ENCODE peak calls at places on chromosome 20, in nine cellular contexts. One of them, this sample, is unnamed.
A peak's percentile ranks its signal among the peaks of the same experiment; 100 is the strongest.

GRCh38 chr20:1337441-1337840 is 8.5 kb upstream of the SDCBP2 start:
- DNase-seq in AG10803: no peak
- DNase-seq in posterior vena cava: no peak
- DNase-seq in RCC 7860: no peak
- DNase-seq in occipital lobe: no peak
- DNase-seq in cardiac septum: no peak
- DNase-seq in HEK293T: no peak
- DNase-seq in ELR: no peak
- DNase-seq in Ammon's horn: no peak
- DNase-seq in this sample: no peak

GRCh38 chr20:58102744-58103516 is 125.5 kb downstream of the ANKRD60 start:
- DNase-seq in AG10803: peak; percentile 41
- DNase-seq in posterior vena cava: no peak
- DNase-seq in RCC 7860: peak; percentile 28
- DNase-seq in occipital lobe: no peak
- DNase-seq in cardiac septum: no peak
- DNase-seq in HEK293T: no peak
- DNase-seq in ELR: peak; percentile 70
- DNase-seq in Ammon's horn: peak; percentile 15
- DNase-seq in this sample: no peak

GRCh38 chr20:39638671-39639070 is 676.5 kb downstream of the DHX35 start:
- DNase-seq in AG10803: no peak
- DNase-seq in posterior vena cava: no peak
- DNase-seq in RCC 7860: no peak
- DNase-seq in occipital lobe: no peak
- DNase-seq in cardiac septum: no peak
- DNase-seq in HEK293T: no peak
- DNase-seq in ELR: no peak
- DNase-seq in Ammon's horn: no peak
- DNase-seq in this sample: no peak

GRCh38 chr20:59185809-59186208 is 22.2 kb downstream of the ZNF831 start:
- DNase-seq in AG10803: no peak
- DNase-seq in posterior vena cava: no peak
- DNase-seq in RCC 7860: no peak
- DNase-seq in occipital lobe: no peak
- DNase-seq in cardiac septum: no peak
- DNase-seq in HEK293T: no peak
- DNase-seq in ELR: no peak
- DNase-seq in Ammon's horn: no peak
- DNase-seq in this sample: no peak

GRCh38 chr20:24741673-24742072 is 207.4 kb upstream of the CST7 start:
- DNase-seq in AG10803: no peak
- DNase-seq in posterior vena cava: no peak
- DNase-seq in RCC 7860: no peak
- DNase-seq in occipital lobe: no peak
- DNase-seq in cardiac septum: no peak
- DNase-seq in HEK293T: no peak
- DNase-seq in ELR: no peak
- DNase-seq in Ammon's horn: no peak
- DNase-seq in this sample: no peak

GRCh38 chr20:47761478-47762047 is 23.7 kb downstream of the SULF2 start:
- DNase-seq in AG10803: no peak
- DNase-seq in posterior vena cava: no peak
- DNase-seq in RCC 7860: no peak
- DNase-seq in occipital lobe: no peak
- DNase-seq in cardiac septum: no peak
- DNase-seq in HEK293T: no peak
- DNase-seq in ELR: no peak
- DNase-seq in Ammon's horn: no peak
- DNase-seq in this sample: no peak

GRCh38 chr20:57498425-57499400 is 26.2 kb downstream of the CTCFL start:
- DNase-seq in AG10803: peak; percentile 21
- DNase-seq in posterior vena cava: no peak
- DNase-seq in RCC 7860: peak; percentile 27
- DNase-seq in occipital lobe: no peak
- DNase-seq in cardiac septum: peak; percentile 78
- DNase-seq in HEK293T: no peak
- DNase-seq in ELR: peak; percentile 71
- DNase-seq in Ammon's horn: peak; percentile 53
- DNase-seq in this sample: no peak

GRCh38 chr20:34334654-34335407 is 28.2 kb upstream of the ITCH start:
- DNase-seq in AG10803: no peak
- DNase-seq in posterior vena cava: no peak
- DNase-seq in RCC 7860: no peak
- DNase-seq in occipital lobe: peak; percentile 84
- DNase-seq in cardiac septum: no peak
- DNase-seq in HEK293T: no peak
- DNase-seq in ELR: peak; percentile 49
- DNase-seq in Ammon's horn: peak; percentile 96
- DNase-seq in this sample: peak; percentile 72

GRCh38 chr20:49112596-49113274 is 66.6 kb downstream of the CSE1L start:
- DNase-seq in AG10803: no peak
- DNase-seq in posterior vena cava: no peak
- DNase-seq in RCC 7860: no peak
- DNase-seq in occipital lobe: no peak
- DNase-seq in cardiac septum: no peak
- DNase-seq in HEK293T: no peak
- DNase-seq in ELR: peak; percentile 43
- DNase-seq in Ammon's horn: no peak
- DNase-seq in this sample: no peak

GRCh38 chr20:46400828-46401477 is 5.5 kb downstream of the ELMO2 start:
- DNase-seq in AG10803: peak; percentile 53
- DNase-seq in posterior vena cava: no peak
- DNase-seq in RCC 7860: no peak
- DNase-seq in occipital lobe: no peak
- DNase-seq in cardiac septum: no peak
- DNase-seq in HEK293T: no peak
- DNase-seq in ELR: peak; percentile 71
- DNase-seq in Ammon's horn: no peak
- DNase-seq in this sample: no peak

GRCh38 chr20:13231031-13231752 is 10.1 kb downstream of the ISM1 start:
- DNase-seq in AG10803: no peak
- DNase-seq in posterior vena cava: no peak
- DNase-seq in RCC 7860: peak; percentile 85
- DNase-seq in occipital lobe: no peak
- DNase-seq in cardiac septum: no peak
- DNase-seq in HEK293T: no peak
- DNase-seq in ELR: peak; percentile 44
- DNase-seq in Ammon's horn: no peak
- DNase-seq in this sample: no peak

GRCh38 chr20:58244517-58245030 is 16.1 kb upstream of the ANKRD60 start:
- DNase-seq in AG10803: no peak
- DNase-seq in posterior vena cava: no peak
- DNase-seq in RCC 7860: no peak
- DNase-seq in occipital lobe: no peak
- DNase-seq in cardiac septum: no peak
- DNase-seq in HEK293T: no peak
- DNase-seq in ELR: no peak
- DNase-seq in Ammon's horn: no peak
- DNase-seq in this sample: no peak

GRCh38 chr20:63552481-63553249 is 1.3 kb upstream of the FNDC11 start:
- DNase-seq in AG10803: no peak
- DNase-seq in posterior vena cava: no peak
- DNase-seq in RCC 7860: no peak
- DNase-seq in occipital lobe: no peak
- DNase-seq in cardiac septum: no peak
- DNase-seq in HEK293T: no peak
- DNase-seq in ELR: no peak
- DNase-seq in Ammon's horn: no peak
- DNase-seq in this sample: no peak

GRCh38 chr20:53839423-53840176 is 230.8 kb downstream of the BCAS1 start:
- DNase-seq in AG10803: no peak
- DNase-seq in posterior vena cava: no peak
- DNase-seq in RCC 7860: no peak
- DNase-seq in occipital lobe: no peak
- DNase-seq in cardiac septum: peak; percentile 81
- DNase-seq in HEK293T: no peak
- DNase-seq in ELR: no peak
- DNase-seq in Ammon's horn: peak; percentile 14
- DNase-seq in this sample: no peak

GRCh38 chr20:25044660-25045342 is 13.1 kb downstream of the ACSS1 start:
- DNase-seq in AG10803: no peak
- DNase-seq in posterior vena cava: peak; percentile 77
- DNase-seq in RCC 7860: no peak
- DNase-seq in occipital lobe: no peak
- DNase-seq in cardiac septum: peak; percentile 76
- DNase-seq in HEK293T: no peak
- DNase-seq in ELR: no peak
- DNase-seq in Ammon's horn: peak; percentile 72
- DNase-seq in this sample: no peak

GRCh38 chr20:37945034-37945660 is 42.2 kb downstream of the VSTM2L start:
- DNase-seq in AG10803: no peak
- DNase-seq in posterior vena cava: no peak
- DNase-seq in RCC 7860: no peak
- DNase-seq in occipital lobe: no peak
- DNase-seq in cardiac septum: peak; percentile 74
- DNase-seq in HEK293T: no peak
- DNase-seq in ELR: no peak
- DNase-seq in Ammon's horn: peak; percentile 25
- DNase-seq in this sample: no peak

GRCh38 chr20:2311329-2311728 is 15.5 kb downstream of the TGM3 start:
- DNase-seq in AG10803: no peak
- DNase-seq in posterior vena cava: no peak
- DNase-seq in RCC 7860: no peak
- DNase-seq in occipital lobe: no peak
- DNase-seq in cardiac septum: no peak
- DNase-seq in HEK293T: no peak
- DNase-seq in ELR: no peak
- DNase-seq in Ammon's horn: no peak
- DNase-seq in this sample: no peak

GRCh38 chr20:51013577-51014330 is 9.2 kb downstream of the KCNG1 start:
- DNase-seq in AG10803: no peak
- DNase-seq in posterior vena cava: no peak
- DNase-seq in RCC 7860: no peak
- DNase-seq in occipital lobe: no peak
- DNase-seq in cardiac septum: no peak
- DNase-seq in HEK293T: no peak
- DNase-seq in ELR: no peak
- DNase-seq in Ammon's horn: no peak
- DNase-seq in this sample: no peak

GRCh38 chr20:58650181-58650775 is 805 bp upstream of the STX16 start:
- DNase-seq in AG10803: no peak
- DNase-seq in posterior vena cava: no peak
- DNase-seq in RCC 7860: no peak
- DNase-seq in occipital lobe: no peak
- DNase-seq in cardiac septum: no peak
- DNase-seq in HEK293T: no peak
- DNase-seq in ELR: peak; percentile 43
- DNase-seq in Ammon's horn: no peak
- DNase-seq in this sample: no peak

GRCh38 chr20:588932-589672 is 21.0 kb downstream of the TCF15 start:
- DNase-seq in AG10803: no peak
- DNase-seq in posterior vena cava: peak; percentile 38
- DNase-seq in RCC 7860: no peak
- DNase-seq in occipital lobe: no peak
- DNase-seq in cardiac septum: no peak
- DNase-seq in HEK293T: no peak
- DNase-seq in ELR: no peak
- DNase-seq in Ammon's horn: no peak
- DNase-seq in this sample: no peak

GRCh38 chr20:2845607-2846006 is 5.1 kb downstream of the VPS16 start:
- DNase-seq in AG10803: no peak
- DNase-seq in posterior vena cava: no peak
- DNase-seq in RCC 7860: no peak
- DNase-seq in occipital lobe: no peak
- DNase-seq in cardiac septum: no peak
- DNase-seq in HEK293T: no peak
- DNase-seq in ELR: no peak
- DNase-seq in Ammon's horn: no peak
- DNase-seq in this sample: no peak

GRCh38 chr20:53980101-53980500 is 90.3 kb downstream of the BCAS1 start:
- DNase-seq in AG10803: no peak
- DNase-seq in posterior vena cava: no peak
- DNase-seq in RCC 7860: no peak
- DNase-seq in occipital lobe: no peak
- DNase-seq in cardiac septum: no peak
- DNase-seq in HEK293T: no peak
- DNase-seq in ELR: no peak
- DNase-seq in Ammon's horn: no peak
- DNase-seq in this sample: no peak

GRCh38 chr20:15854871-15855270 is 718.4 kb downstream of the KIF16B start:
- DNase-seq in AG10803: no peak
- DNase-seq in posterior vena cava: no peak
- DNase-seq in RCC 7860: no peak
- DNase-seq in occipital lobe: no peak
- DNase-seq in cardiac septum: no peak
- DNase-seq in HEK293T: no peak
- DNase-seq in ELR: no peak
- DNase-seq in Ammon's horn: no peak
- DNase-seq in this sample: no peak

GRCh38 chr20:10672579-10673127 is 1.1 kb downstream of the JAG1 start:
- DNase-seq in AG10803: peak; percentile 39
- DNase-seq in posterior vena cava: peak; percentile 89
- DNase-seq in RCC 7860: peak; percentile 67
- DNase-seq in occipital lobe: peak; percentile 32
- DNase-seq in cardiac septum: peak; percentile 90
- DNase-seq in HEK293T: no peak
- DNase-seq in ELR: peak; percentile 73
- DNase-seq in Ammon's horn: peak; percentile 52
- DNase-seq in this sample: no peak

GRCh38 chr20:8788275-8788674 is 280.6 kb upstream of the PLCB4 start:
- DNase-seq in AG10803: no peak
- DNase-seq in posterior vena cava: no peak
- DNase-seq in RCC 7860: no peak
- DNase-seq in occipital lobe: no peak
- DNase-seq in cardiac septum: no peak
- DNase-seq in HEK293T: no peak
- DNase-seq in ELR: no peak
- DNase-seq in Ammon's horn: no peak
- DNase-seq in this sample: no peak

GRCh38 chr20:10718671-10719070 is 44.9 kb upstream of the JAG1 start:
- DNase-seq in AG10803: no peak
- DNase-seq in posterior vena cava: no peak
- DNase-seq in RCC 7860: no peak
- DNase-seq in occipital lobe: no peak
- DNase-seq in cardiac septum: no peak
- DNase-seq in HEK293T: no peak
- DNase-seq in ELR: no peak
- DNase-seq in Ammon's horn: no peak
- DNase-seq in this sample: no peak